ENCODE peak calls at places on chromosomes 4 and X, in five cellular contexts. I is KBM-7, Q is islet precursor cell, O is HS-5, S is T-helper 22 cell. X is an unnamed sample.

GRCh38 chr4:86344127-86344526 is 15.7 kb downstream of the MAPK10 start:
- DNase-seq in S (no peak), I (no peak), O (no peak), Q (peak; percentile 54), X (no peak)

GRCh38 chr4:163902417-163902816 is 407.9 kb downstream of the TMA16 start:
- DNase-seq in Q (no peak), I (no peak), O (no peak), S (no peak), X (no peak)

GRCh38 chr4:170026253-170026991 is at the start of gene MFAP3L:
- DNase-seq in S (peak; percentile 69), I (peak; percentile 71), Q (peak; percentile 96), O (peak; percentile 22), X (no peak)

GRCh38 chr4:168560184-168560834 is 63.5 kb downstream of the PALLD start:
- DNase-seq in Q (peak; percentile 79), S (no peak), O (no peak), I (no peak), X (no peak)

GRCh38 chr4:24686866-24687672 is 102.7 kb upstream of the DHX15 start:
- DNase-seq in I (peak; percentile 52), Q (no peak), S (no peak), O (peak; percentile 15), X (no peak)

GRCh38 chr4:128355301-128355700 is 67.7 kb upstream of the PGRMC2 start:
- DNase-seq in O (no peak), Q (peak; percentile 74), S (no peak), I (no peak), X (no peak)

GRCh38 chr4:56410247-56410646 is 23.0 kb upstream of the AASDH start:
- DNase-seq in S (no peak), Q (peak; percentile 84), I (peak; percentile 72), O (peak; percentile 95), X (no peak)

GRCh38 chrX:131778269-131779218 is 234.7 kb downstream of the OR13H1 start:
- DNase-seq in I (no peak), S (peak; percentile 56), Q (no peak), O (no peak), X (peak; percentile 19)

GRCh38 chr4:101464596-101464995 is 117.3 kb upstream of the PPP3CA start:
- DNase-seq in Q (peak; percentile 56), O (no peak), S (no peak), I (no peak), X (no peak)

GRCh38 chr4:7890635-7891393 is 48.8 kb downstream of the AFAP1 start:
- DNase-seq in O (peak; percentile 95), S (no peak), Q (no peak), I (no peak), X (no peak)

X was measured in NCI-H187 treated with DMSO at 0.1 percent for 48 hours.